ENCODE peak calls at places on chromosomes 13 and 19, in nine cellular contexts. One of them, this sample, is unnamed.

GRCh38 chr13:70016116-70016515 is 91.5 kb upstream of the ATXN8OS start:
- DNase-seq in WTC11: no peak
- DNase-seq in naive thymus-derived CD8-positive, alpha-beta T cell: no peak
- DNase-seq in spleen: peak
- DNase-seq in NCI-H1092 treated with DMSO at 0.1 percent for 48 hours: no peak
- DNase-seq in esophagus squamous epithelium: no peak
- DNase-seq in kidney glomerular epithelial cell: no peak
- DNase-seq in foreskin fibroblast: no peak
- DNase-seq in OCI-M1: no peak
- DNase-seq in this sample: no peak

GRCh38 chr19:45187421-45188100 is 9.0 kb downstream of the BLOC1S3 start:
- DNase-seq in WTC11: peak
- DNase-seq in naive thymus-derived CD8-positive, alpha-beta T cell: peak
- DNase-seq in spleen: no peak
- DNase-seq in NCI-H1092 treated with DMSO at 0.1 percent for 48 hours: peak
- DNase-seq in esophagus squamous epithelium: no peak
- DNase-seq in kidney glomerular epithelial cell: peak
- DNase-seq in foreskin fibroblast: no peak
- DNase-seq in OCI-M1: peak
- DNase-seq in this sample: no peak

GRCh38 chr13:110238795-110239194 is 68.2 kb downstream of the COL4A1 start:
- DNase-seq in WTC11: no peak
- DNase-seq in naive thymus-derived CD8-positive, alpha-beta T cell: no peak
- DNase-seq in spleen: no peak
- DNase-seq in NCI-H1092 treated with DMSO at 0.1 percent for 48 hours: no peak
- DNase-seq in esophagus squamous epithelium: no peak
- DNase-seq in kidney glomerular epithelial cell: no peak
- DNase-seq in foreskin fibroblast: no peak
- DNase-seq in OCI-M1: no peak
- DNase-seq in this sample: no peak

GRCh38 chr13:30846844-30847243 is 59.2 kb upstream of the MEDAG start:
- DNase-seq in WTC11: no peak
- DNase-seq in naive thymus-derived CD8-positive, alpha-beta T cell: no peak
- DNase-seq in spleen: no peak
- DNase-seq in NCI-H1092 treated with DMSO at 0.1 percent for 48 hours: no peak
- DNase-seq in esophagus squamous epithelium: no peak
- DNase-seq in kidney glomerular epithelial cell: no peak
- DNase-seq in foreskin fibroblast: no peak
- DNase-seq in OCI-M1: no peak
- DNase-seq in this sample: no peak

GRCh38 chr19:46351241-46352041 is 4.6 kb downstream of the PPP5C start:
- DNase-seq in WTC11: no peak
- DNase-seq in naive thymus-derived CD8-positive, alpha-beta T cell: peak
- DNase-seq in spleen: no peak
- DNase-seq in NCI-H1092 treated with DMSO at 0.1 percent for 48 hours: no peak
- DNase-seq in esophagus squamous epithelium: no peak
- DNase-seq in kidney glomerular epithelial cell: no peak
- DNase-seq in foreskin fibroblast: peak
- DNase-seq in OCI-M1: no peak
- DNase-seq in this sample: no peak

GRCh38 chr13:35527451-35527850 is 51.0 kb upstream of the MAB21L1 start:
- DNase-seq in WTC11: no peak
- DNase-seq in naive thymus-derived CD8-positive, alpha-beta T cell: no peak
- DNase-seq in spleen: peak
- DNase-seq in NCI-H1092 treated with DMSO at 0.1 percent for 48 hours: no peak
- DNase-seq in esophagus squamous epithelium: no peak
- DNase-seq in kidney glomerular epithelial cell: no peak
- DNase-seq in foreskin fibroblast: no peak
- DNase-seq in OCI-M1: no peak
- DNase-seq in this sample: no peak

GRCh38 chr13:110306960-110307696 is at the start of the genes COL4A1 and COL4A2:
- DNase-seq in WTC11: peak
- DNase-seq in naive thymus-derived CD8-positive, alpha-beta T cell: no peak
- DNase-seq in spleen: no peak
- DNase-seq in NCI-H1092 treated with DMSO at 0.1 percent for 48 hours: no peak
- DNase-seq in esophagus squamous epithelium: no peak
- DNase-seq in kidney glomerular epithelial cell: peak
- DNase-seq in foreskin fibroblast: peak
- DNase-seq in OCI-M1: no peak
- DNase-seq in this sample: no peak

GRCh38 chr19:41373993-41374392 is 2.3 kb upstream of the TMEM91 start:
- DNase-seq in WTC11: no peak
- DNase-seq in naive thymus-derived CD8-positive, alpha-beta T cell: no peak
- DNase-seq in spleen: no peak
- DNase-seq in NCI-H1092 treated with DMSO at 0.1 percent for 48 hours: peak
- DNase-seq in esophagus squamous epithelium: no peak
- DNase-seq in kidney glomerular epithelial cell: no peak
- DNase-seq in foreskin fibroblast: peak
- DNase-seq in OCI-M1: no peak
- DNase-seq in this sample: no peak

GRCh38 chr19:48818234-48818823 is 7.5 kb upstream of the BCAT2 start:
- DNase-seq in WTC11: no peak
- DNase-seq in naive thymus-derived CD8-positive, alpha-beta T cell: no peak
- DNase-seq in spleen: no peak
- DNase-seq in NCI-H1092 treated with DMSO at 0.1 percent for 48 hours: peak
- DNase-seq in esophagus squamous epithelium: no peak
- DNase-seq in kidney glomerular epithelial cell: no peak
- DNase-seq in foreskin fibroblast: no peak
- DNase-seq in OCI-M1: no peak
- DNase-seq in this sample: no peak

GRCh38 chr13:101127741-101128353 is 288.5 kb downstream of the NALCN start:
- DNase-seq in WTC11: no peak
- DNase-seq in naive thymus-derived CD8-positive, alpha-beta T cell: peak
- DNase-seq in spleen: no peak
- DNase-seq in NCI-H1092 treated with DMSO at 0.1 percent for 48 hours: peak
- DNase-seq in esophagus squamous epithelium: no peak
- DNase-seq in kidney glomerular epithelial cell: peak
- DNase-seq in foreskin fibroblast: no peak
- DNase-seq in OCI-M1: peak
- DNase-seq in this sample: no peak

GRCh38 chr13:38395505-38395803 is 45.8 kb downstream of the UFM1 start:
- DNase-seq in WTC11: no peak
- DNase-seq in naive thymus-derived CD8-positive, alpha-beta T cell: no peak
- DNase-seq in spleen: no peak
- DNase-seq in NCI-H1092 treated with DMSO at 0.1 percent for 48 hours: no peak
- DNase-seq in esophagus squamous epithelium: no peak
- DNase-seq in kidney glomerular epithelial cell: no peak
- DNase-seq in foreskin fibroblast: no peak
- DNase-seq in OCI-M1: no peak
- DNase-seq in this sample: peak

GRCh38 chr13:113427562-113428468 is 25.5 kb downstream of the ADPRHL1 start:
- DNase-seq in WTC11: no peak
- DNase-seq in naive thymus-derived CD8-positive, alpha-beta T cell: no peak
- DNase-seq in spleen: no peak
- DNase-seq in NCI-H1092 treated with DMSO at 0.1 percent for 48 hours: no peak
- DNase-seq in esophagus squamous epithelium: no peak
- DNase-seq in kidney glomerular epithelial cell: no peak
- DNase-seq in foreskin fibroblast: no peak
- DNase-seq in OCI-M1: no peak
- DNase-seq in this sample: no peak

GRCh38 chr19:46015080-46015960 is 7.5 kb downstream of the PGLYRP1 start:
- DNase-seq in WTC11: peak
- DNase-seq in naive thymus-derived CD8-positive, alpha-beta T cell: peak
- DNase-seq in spleen: peak
- DNase-seq in NCI-H1092 treated with DMSO at 0.1 percent for 48 hours: peak
- DNase-seq in esophagus squamous epithelium: no peak
- DNase-seq in kidney glomerular epithelial cell: peak
- DNase-seq in foreskin fibroblast: no peak
- DNase-seq in OCI-M1: no peak
- DNase-seq in this sample: no peak

This sample was measured in kidney epithelial cell.